ENCODE peak calls at places on chromosomes 2 and 18, in seven cellular contexts. A is posterior vena cava; X is amniotic stem cell; J is left lung; V is activated naive CD4-positive, alpha-beta T cell treated with Interleukin-2 at 50 U/mL for 16 hours; H is B cell; M is RKO. T is an unnamed sample.

GRCh38 chr2:36587556-36587955 is 10.4 kb downstream of the FEZ2 start:
- DNase-seq in A (no peak), X (no peak), J (no peak), V (no peak), H (no peak), M (no peak), T (no peak)

GRCh38 chr2:24365051-24365450 is 4.7 kb upstream of the ITSN2 start:
- DNase-seq in A (peak; percentile 96), X (no peak), J (peak; percentile 92), V (no peak), H (peak; percentile 37), M (no peak), T (no peak)

GRCh38 chr18:49510393-49511115 is 23.5 kb upstream of the C18orf32 start:
- DNase-seq in A (peak; percentile 76), X (no peak), J (no peak), V (peak; percentile 55), H (peak; percentile 56), M (peak; percentile 64), T (no peak)

GRCh38 chr18:72325307-72325706 is 218.8 kb downstream of the CBLN2 start:
- DNase-seq in A (no peak), X (no peak), J (no peak), V (no peak), H (no peak), M (no peak), T (no peak)

GRCh38 chr2:68384485-68385107 is 19.5 kb downstream of the PLEK start:
- DNase-seq in A (no peak), X (no peak), J (no peak), V (no peak), H (no peak), M (no peak), T (no peak)

GRCh38 chr2:224055101-224055500 is 16.0 kb upstream of the SERPINE2 start:
- DNase-seq in A (no peak), X (no peak), J (no peak), V (no peak), H (no peak), M (no peak), T (no peak)

GRCh38 chr2:24050041-24050655 is 607 bp downstream of the FKBP1B start:
- DNase-seq in A (no peak), X (no peak), J (peak; percentile 87), V (peak; percentile 20), H (peak; percentile 19), M (no peak), T (no peak)

GRCh38 chr18:635171-635570 is 22.3 kb upstream of the TYMS start:
- DNase-seq in A (no peak), X (no peak), J (no peak), V (no peak), H (no peak), M (no peak), T (no peak)

GRCh38 chr18:63255435-63255834 is 64.1 kb downstream of the BCL2 start:
- DNase-seq in A (no peak), X (no peak), J (no peak), V (no peak), H (no peak), M (no peak), T (no peak)

GRCh38 chr2:12081481-12082210 is 335.2 kb downstream of the LPIN1 start:
- DNase-seq in A (no peak), X (no peak), J (no peak), V (no peak), H (no peak), M (peak; percentile 6), T (no peak)

GRCh38 chr18:77077836-77078456 is 54.6 kb downstream of the MBP start:
- DNase-seq in A (no peak), X (no peak), J (no peak), V (no peak), H (no peak), M (peak; percentile 25), T (no peak)

GRCh38 chr2:217734999-217735398 is 267.8 kb downstream of the TNS1 start:
- DNase-seq in A (no peak), X (no peak), J (no peak), V (no peak), H (no peak), M (no peak), T (no peak)

GRCh38 chr2:103664690-103665089 is 902.9 kb downstream of the TMEM182 start:
- DNase-seq in A (no peak), X (no peak), J (no peak), V (no peak), H (no peak), M (no peak), T (no peak)

GRCh38 chr2:10238396-10238795 is 64.3 kb upstream of the HPCAL1 start:
- DNase-seq in A (peak; percentile 10), X (no peak), J (no peak), V (no peak), H (no peak), M (no peak), T (peak; percentile 35)

GRCh38 chr2:98959759-98960507 is 23.9 kb upstream of the CRACDL start:
- DNase-seq in A (no peak), X (no peak), J (no peak), V (no peak), H (no peak), M (no peak), T (no peak)

GRCh38 chr2:21097331-21097730 is 26.4 kb upstream of the TDRD15 start:
- DNase-seq in A (no peak), X (no peak), J (no peak), V (no peak), H (no peak), M (no peak), T (no peak)

GRCh38 chr18:22433960-22434359 is 16.2 kb upstream of the CTAGE1 start:
- DNase-seq in A (no peak), X (no peak), J (no peak), V (no peak), H (no peak), M (no peak), T (no peak)

GRCh38 chr2:216887132-216887531 is 27.3 kb upstream of the TNP1 start:
- DNase-seq in A (no peak), X (no peak), J (no peak), V (no peak), H (no peak), M (no peak), T (no peak)

GRCh38 chr2:124804014-124804940 is 779.2 kb downstream of the CNTNAP5 start:
- DNase-seq in A (no peak), X (no peak), J (no peak), V (no peak), H (no peak), M (peak; percentile 49), T (no peak)

GRCh38 chr2:196059491-196059960 is 9.1 kb downstream of the DNAH7 start:
- DNase-seq in A (no peak), X (no peak), J (no peak), V (no peak), H (no peak), M (no peak), T (no peak)

GRCh38 chr2:220198911-220199310 is 571.5 kb downstream of the SLC4A3 start:
- DNase-seq in A (no peak), X (peak; percentile 39), J (no peak), V (no peak), H (no peak), M (no peak), T (no peak)

GRCh38 chr2:28780496-28780895 is 28.9 kb downstream of the PPP1CB start:
- DNase-seq in A (no peak), X (no peak), J (no peak), V (no peak), H (no peak), M (no peak), T (no peak)

GRCh38 chr2:85554980-85555612 is 6.2 kb downstream of the GGCX start:
- DNase-seq in A (no peak), X (no peak), J (no peak), V (no peak), H (no peak), M (peak; percentile 29), T (no peak)

GRCh38 chr18:45086777-45087176 is 406.1 kb downstream of the SETBP1 start:
- DNase-seq in A (no peak), X (no peak), J (no peak), V (no peak), H (no peak), M (no peak), T (no peak)

GRCh38 chr2:156536534-156536933 is 100.4 kb downstream of the GPD2 start:
- DNase-seq in A (no peak), X (no peak), J (no peak), V (no peak), H (no peak), M (no peak), T (no peak)

GRCh38 chr2:146489386-146489785 is 1355.4 kb upstream of the ACVR2A start:
- DNase-seq in A (no peak), X (no peak), J (no peak), V (no peak), H (no peak), M (peak; percentile 58), T (no peak)

GRCh38 chr2:51335072-51336058 is 303.4 kb upstream of the NRXN1 start:
- DNase-seq in A (no peak), X (no peak), J (no peak), V (no peak), H (no peak), M (no peak), T (no peak)

GRCh38 chr2:8545676-8546318 is 136.1 kb upstream of the ID2 start:
- DNase-seq in A (no peak), X (no peak), J (peak; percentile 76), V (no peak), H (no peak), M (no peak), T (no peak)

GRCh38 chr2:133837441-133838090 is 269.3 kb upstream of the NCKAP5 start:
- DNase-seq in A (no peak), X (no peak), J (no peak), V (no peak), H (no peak), M (no peak), T (no peak)

GRCh38 chr18:50918153-50918552 is 39.2 kb downstream of the ME2 start:
- DNase-seq in A (no peak), X (no peak), J (no peak), V (no peak), H (no peak), M (no peak), T (no peak)

GRCh38 chr2:95005726-95006125 is 19.8 kb upstream of the MAL start:
- DNase-seq in A (peak; percentile 16), X (no peak), J (no peak), V (no peak), H (no peak), M (no peak), T (peak; percentile 48)

GRCh38 chr2:189657867-189658266 is 3.4 kb upstream of the ASNSD1 start:
- DNase-seq in A (no peak), X (no peak), J (no peak), V (peak; percentile 33), H (no peak), M (no peak), T (no peak)

GRCh38 chr2:132517386-132517785 is 100.8 kb downstream of the GPR39 start:
- DNase-seq in A (no peak), X (no peak), J (no peak), V (no peak), H (no peak), M (no peak), T (no peak)

GRCh38 chr2:180291060-180291459 is 284.0 kb upstream of the CWC22 start:
- DNase-seq in A (no peak), X (no peak), J (no peak), V (no peak), H (no peak), M (peak; percentile 55), T (no peak)

GRCh38 chr18:39602112-39602511 is 2036.5 kb upstream of the CELF4 start:
- DNase-seq in A (no peak), X (no peak), J (no peak), V (no peak), H (no peak), M (no peak), T (no peak)

GRCh38 chr2:127254386-127254981 is 34.4 kb upstream of the CYP27C1 start:
- DNase-seq in A (no peak), X (no peak), J (no peak), V (no peak), H (no peak), M (no peak), T (no peak)